ENCODE peak calls at places on chromosome 7, in six cellular contexts. E is stomach, Z is HepG2, T is esophagus squamous epithelium, F is ovary, O is body of pancreas. V is an unnamed sample. For H3K4me1, the result is how much of the 10 kb centered on the place peaks cover.

GRCh38 chr7:131897016-131897789 is 340.8 kb upstream of the PODXL start:
- DNase-seq in O (no peak), Z (no peak), T (no peak), E (no peak), F (no peak), V (no peak)

GRCh38 chr7:107971100-107971499 is 31.9 kb downstream of the LAMB1 start:
- DNase-seq in E (no peak), O (no peak), Z (no peak), T (no peak), F (no peak), V (no peak)

GRCh38 chr7:144826248-144826647 is 9.6 kb downstream of the TPK1 start:
- DNase-seq in E (no peak), F (no peak), T (no peak), Z (no peak), O (no peak), V (no peak)

GRCh38 chr7:30796105-30796869 is 25.1 kb downstream of the MINDY4 start:
- DNase-seq in F (no peak), Z (no peak), O (no peak), T (no peak), E (no peak), V (no peak)

GRCh38 chr7:93883078-93883916 is 7.3 kb downstream of the TFPI2 start:
- DNase-seq in F (no peak), T (no peak), Z (no peak), E (no peak), O (no peak), V (no peak)

GRCh38 chr7:8443871-8444756 is 10.7 kb downstream of the NXPH1 start:
- DNase-seq in T (no peak), Z (no peak), F (no peak), E (no peak), O (no peak), V (no peak)

GRCh38 chr7:98831641-98832221 is 38.1 kb downstream of the TMEM130 start:
- DNase-seq in E (no peak), F (no peak), T (no peak), Z (peak), O (no peak), V (no peak)

GRCh38 chr7:90155206-90155605 is 937 bp downstream of the STEAP1 start:
- DNase-seq in F (no peak), O (no peak), Z (no peak), T (no peak), E (no peak), V (no peak)

GRCh38 chr7:135976312-135977019 is 693 bp downstream of the MTPN start:
- DNase-seq in T (no peak), O (no peak), E (no peak), Z (peak), F (no peak), V (peak)

GRCh38 chr7:76016191-76016947 is 22.0 kb upstream of the TMEM120A start:
- DNase-seq in T (no peak), E (no peak), O (no peak), F (no peak), Z (no peak), V (no peak)

GRCh38 chr7:519974-520458 is 370 bp upstream of the PDGFA start:
- DNase-seq in T (no peak), F (peak), Z (no peak), O (peak), E (peak), V (no peak)

GRCh38 chr7:123966936-123967335 is 41.9 kb downstream of the SPAM1 start:
- DNase-seq in O (no peak), E (no peak), F (no peak), Z (no peak), T (no peak), V (no peak)

GRCh38 chr7:124603066-124603465 is 162.5 kb downstream of the GPR37 start:
- DNase-seq in T (no peak), F (no peak), Z (no peak), E (no peak), O (no peak), V (no peak)

GRCh38 chr7:75565129-75565528 is 73.0 kb downstream of the SPDYE5 start:
- DNase-seq in Z (no peak), O (peak), E (peak), T (no peak), F (no peak), V (no peak)

GRCh38 chr7:158185653-158186052 is 402.0 kb downstream of the PTPRN2 start:
- DNase-seq in Z (no peak), O (no peak), E (no peak), T (no peak), F (no peak), V (no peak)

GRCh38 chr7:144437370-144438191 is 34.1 kb upstream of the NOBOX start:
- DNase-seq in T (no peak), E (peak), Z (peak), O (peak), F (peak), V (no peak)

GRCh38 chr7:129917934-129918333 is 34.8 kb downstream of the UBE2H start:
- DNase-seq in Z (no peak), F (no peak), O (no peak), E (no peak), T (no peak), V (no peak)
- H3K4me1 ChIP-seq in Z (under half), F (under half), O (half or more), E (half or more), T (under half), V (half or more)

DNA sequence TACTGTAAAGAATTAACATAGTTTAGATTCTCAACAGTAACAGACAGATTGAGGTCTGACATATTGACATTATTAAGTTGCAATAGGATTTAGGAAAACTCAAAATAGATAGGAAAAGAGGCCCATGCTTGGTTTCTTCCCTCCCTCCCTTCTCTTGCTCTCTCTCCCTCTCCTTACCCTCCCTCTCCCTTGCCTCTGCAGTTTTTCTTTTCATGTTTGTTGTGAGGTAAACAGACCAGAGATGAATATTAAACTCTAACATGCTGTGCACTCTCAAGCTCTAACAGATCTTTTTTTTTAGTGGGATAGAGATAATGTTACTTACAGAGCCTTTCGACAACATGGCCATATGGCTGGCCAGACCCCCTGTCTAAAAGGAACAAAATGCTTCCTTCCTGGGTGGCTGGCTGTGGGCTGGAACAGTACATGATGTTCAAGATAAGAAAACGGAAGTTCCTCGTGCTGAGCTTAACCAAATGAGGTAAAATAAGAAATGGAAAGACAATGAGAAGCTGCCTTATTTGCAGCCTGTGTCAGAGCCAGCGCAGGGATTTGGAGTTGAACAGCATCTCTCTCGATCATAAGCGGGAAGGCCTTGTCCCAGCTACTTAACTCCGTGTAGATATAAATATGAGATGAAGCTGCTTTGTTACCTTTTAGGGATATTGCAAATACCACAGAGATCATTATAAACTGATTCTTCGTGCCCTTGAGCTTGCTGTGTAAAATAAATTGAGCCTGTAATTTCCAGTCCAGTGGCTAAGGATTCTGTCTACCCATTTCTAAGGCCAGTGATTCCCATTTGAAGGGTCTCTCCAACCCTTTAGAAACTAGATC is 391.9 kb upstream of the NPVF start:
- DNase-seq in T (no peak), O (peak), E (peak), F (no peak), Z (no peak), V (peak)
- TF ChIP-seq POLR2A in T (no peak), O (no peak), E (no peak), F (no peak), Z (no peak), V (no peak)

DNA sequence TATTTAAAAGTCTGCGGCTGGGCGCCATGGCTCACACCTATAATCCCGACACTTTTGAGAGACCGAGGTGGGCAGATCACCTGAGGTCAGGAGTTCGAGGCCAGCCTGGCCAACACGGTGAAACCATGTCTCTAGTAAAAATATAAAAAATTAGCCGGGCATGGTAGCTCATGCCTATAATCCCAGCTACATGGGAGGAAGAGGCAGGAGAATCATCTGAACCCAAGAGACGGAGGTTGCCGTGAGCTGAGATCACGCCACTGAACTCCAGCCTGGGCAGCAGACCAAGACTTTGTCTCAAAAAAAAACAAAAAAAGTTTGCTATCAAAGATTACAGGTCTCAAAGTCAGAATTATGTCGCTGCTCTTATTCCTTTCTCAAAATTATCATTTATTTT is 55.5 kb downstream of the HIBADH start:
- DNase-seq in T (no peak), E (no peak), F (no peak), Z (no peak), O (no peak), V (no peak)
- H3K4me1 ChIP-seq in T (under half), E (under half), F (under half), Z (half or more), O (under half), V (under half)

GRCh38 chr7:1533569-1534329 is 3.2 kb downstream of the MAFK start:
- DNase-seq in Z (no peak), O (peak), E (peak), T (no peak), F (peak), V (peak)
- TF ChIP-seq POLR2A in Z (no peak), O (peak), E (no peak), T (no peak), F (no peak), V (peak)

GRCh38 chr7:128110641-128111365 is 79.6 kb upstream of the LRRC4 start:
- DNase-seq in Z (no peak), O (no peak), E (no peak), T (no peak), F (no peak), V (no peak)
- H3K4me1 ChIP-seq in Z (under half), O (under half), E (under half), T (under half), F (under half), V (under half)